ENCODE peak calls at places on chromosome 9, in six cellular contexts. J is tibial artery, T is fibroblast of lung, B is kidney, P is NT2/D1, K is foreskin fibroblast. V is an unnamed sample.

GRCh38 chr9:74960548-74960947 is 7.8 kb upstream of the C9orf40 start:
- DNase-seq in J (no peak), T (peak), B (no peak), P (no peak), K (peak), V (no peak)

GRCh38 chr9:120904061-120904998 is 22.3 kb downstream of the TRAF1 start:
- DNase-seq in J (no peak), T (no peak), B (no peak), P (no peak), K (no peak), V (no peak)

GRCh38 chr9:29625292-29625731 is 2052.0 kb upstream of the C9orf72 start:
- DNase-seq in J (no peak), T (peak), B (no peak), P (no peak), K (no peak), V (no peak)

GRCh38 chr9:27335088-27335487 is 38.1 kb upstream of the EQTN start:
- DNase-seq in J (no peak), T (no peak), B (no peak), P (no peak), K (no peak), V (no peak)

GRCh38 chr9:108743426-108743825 is 112.4 kb downstream of the ACTL7B start:
- DNase-seq in J (no peak), T (no peak), B (no peak), P (no peak), K (no peak), V (no peak)

GRCh38 chr9:86424246-86424891 is 70.2 kb upstream of the TUT7 start:
- DNase-seq in J (peak), T (no peak), B (no peak), P (no peak), K (peak), V (no peak)

GRCh38 chr9:106056328-106056727 is 362.0 kb downstream of the TMEM38B start:
- DNase-seq in J (no peak), T (no peak), B (no peak), P (no peak), K (no peak), V (no peak)

GRCh38 chr9:12849486-12850010 is 74.7 kb downstream of the LURAP1L start:
- DNase-seq in J (no peak), T (peak), B (no peak), P (no peak), K (no peak), V (no peak)

GRCh38 chr9:119322137-119322695 is 47.0 kb downstream of the BRINP1 start:
- DNase-seq in J (peak), T (no peak), B (peak), P (no peak), K (no peak), V (no peak)

GRCh38 chr9:99818439-99818992 is 3.2 kb upstream of the NR4A3 start:
- DNase-seq in J (no peak), T (no peak), B (no peak), P (no peak), K (no peak), V (no peak)

GRCh38 chr9:72292874-72293607 is 72.0 kb downstream of the ZFAND5 start:
- DNase-seq in J (no peak), T (peak), B (no peak), P (no peak), K (peak), V (peak)

GRCh38 chr9:124212381-124213050 is 45.2 kb upstream of the NEK6 start:
- DNase-seq in J (no peak), T (peak), B (no peak), P (no peak), K (peak), V (peak)

GRCh38 chr9:26939934-26940711 is 6.9 kb downstream of the PLAA start:
- DNase-seq in J (no peak), T (peak), B (no peak), P (no peak), K (no peak), V (no peak)

GRCh38 chr9:124551472-124552339 is 44.5 kb upstream of the NR5A1 start:
- DNase-seq in J (no peak), T (peak), B (no peak), P (peak), K (peak), V (no peak)

GRCh38 chr9:38439916-38440301 is 15.7 kb upstream of the IGFBPL1 start:
- DNase-seq in J (no peak), T (no peak), B (no peak), P (no peak), K (no peak), V (no peak)

GRCh38 chr9:20009606-20010005 is 220.8 kb upstream of the SLC24A2 start:
- DNase-seq in J (no peak), T (no peak), B (no peak), P (no peak), K (no peak), V (no peak)

GRCh38 chr9:27365977-27366376 is 69.0 kb upstream of the EQTN start:
- DNase-seq in J (no peak), T (no peak), B (no peak), P (no peak), K (no peak), V (no peak)

GRCh38 chr9:122164286-122164685 is 4.6 kb downstream of the MORN5 start:
- DNase-seq in J (no peak), T (no peak), B (no peak), P (no peak), K (no peak), V (no peak)

GRCh38 chr9:100714372-100715099 is 136.7 kb downstream of the CAVIN4 start:
- DNase-seq in J (no peak), T (peak), B (no peak), P (peak), K (peak), V (no peak)

GRCh38 chr9:127128341-127129072 is 6.1 kb upstream of the ANGPTL2 start:
- DNase-seq in J (peak), T (peak), B (no peak), P (no peak), K (peak), V (peak)

GRCh38 chr9:76734716-76735115 is 29.5 kb upstream of the PCA3 start:
- DNase-seq in J (no peak), T (no peak), B (no peak), P (no peak), K (no peak), V (no peak)

GRCh38 chr9:76730795-76731194 is 33.4 kb upstream of the PCA3 start:
- DNase-seq in J (no peak), T (no peak), B (no peak), P (no peak), K (no peak), V (no peak)

GRCh38 chr9:76729980-76730737 is 34.1 kb upstream of the PCA3 start:
- DNase-seq in J (no peak), T (no peak), B (no peak), P (no peak), K (no peak), V (no peak)

GRCh38 chr9:76732341-76732958 is 31.8 kb upstream of the PCA3 start:
- DNase-seq in J (no peak), T (no peak), B (no peak), P (no peak), K (peak), V (no peak)

GRCh38 chr9:76733096-76733495 is 31.1 kb upstream of the PCA3 start:
- DNase-seq in J (no peak), T (no peak), B (no peak), P (no peak), K (no peak), V (no peak)
- H3K4me3 ChIP-seq in J (no peak), T (no peak), B (no peak), P (no peak), K (no peak), V (no peak)

DNA sequence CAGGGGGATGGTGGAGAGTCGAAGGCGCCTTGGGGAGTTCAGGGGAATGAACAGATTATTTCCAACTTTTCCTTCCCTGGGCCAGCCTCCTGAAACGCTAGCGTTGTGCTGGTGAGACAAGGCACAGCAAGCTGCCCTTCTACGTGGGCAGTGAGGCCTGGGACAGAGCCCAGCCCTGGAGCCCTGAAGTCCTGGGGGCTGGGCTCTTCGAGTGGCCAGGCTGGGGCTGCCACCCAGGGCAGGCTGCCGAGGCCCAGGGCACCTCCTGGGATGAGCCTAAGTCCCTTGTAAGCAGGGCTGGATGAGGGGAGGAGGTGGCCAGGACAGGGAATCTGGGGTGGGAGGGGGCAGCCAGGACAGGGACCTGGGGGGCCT is 1.4 kb upstream of the LCN12 start:
- DNase-seq in J (no peak), T (no peak), B (peak), P (no peak), K (no peak), V (no peak)
- H3K4me3 ChIP-seq in J (peak), T (no peak), B (peak), P (peak), K (no peak), V (no peak)

GRCh38 chr9:89999534-90000370 is 394.9 kb downstream of the GADD45G start:
- DNase-seq in J (peak), T (peak), B (peak), P (no peak), K (no peak), V (no peak)

GRCh38 chr9:90001756-90002155 is 396.9 kb downstream of the GADD45G start:
- DNase-seq in J (no peak), T (no peak), B (no peak), P (no peak), K (no peak), V (no peak)

GRCh38 chr9:90000925-90001324 is 396.1 kb downstream of the GADD45G start:
- DNase-seq in J (no peak), T (peak), B (no peak), P (no peak), K (no peak), V (no peak)

GRCh38 chr9:89996717-89997116 is 391.9 kb downstream of the GADD45G start:
- DNase-seq in J (no peak), T (peak), B (no peak), P (no peak), K (no peak), V (no peak)

DNA sequence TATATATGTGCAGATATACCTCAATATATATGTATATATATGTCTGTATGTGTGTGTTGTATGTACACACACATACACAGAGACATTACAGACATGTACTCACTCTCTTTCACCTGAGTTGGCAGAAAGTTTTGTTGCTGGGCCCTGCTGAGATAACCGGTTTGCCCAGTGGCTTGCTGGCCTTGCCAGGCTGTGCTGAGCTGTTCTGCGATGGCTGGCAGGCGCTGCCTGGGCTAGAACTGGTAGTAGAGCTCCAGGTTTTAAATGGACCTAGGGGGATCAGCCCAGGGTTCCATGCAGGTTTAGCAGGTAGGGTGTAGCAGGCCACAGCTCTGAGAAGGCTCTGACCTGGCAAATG is 394.3 kb downstream of the GADD45G start:
- DNase-seq in J (no peak), T (no peak), B (peak), P (no peak), K (no peak), V (no peak)
- H3K4me3 ChIP-seq in J (no peak), T (no peak), B (no peak), P (no peak), K (no peak), V (no peak)

GRCh38 chr9:34991833-34992375 is 2.4 kb downstream of the DNAJB5 start:
- DNase-seq in J (peak), T (no peak), B (no peak), P (no peak), K (no peak), V (peak)

GRCh38 chr9:34989946-34990635 is 546 bp downstream of the DNAJB5 start:
- DNase-seq in J (peak), T (peak), B (peak), P (peak), K (peak), V (peak)

GRCh38 chr9:34992376-34992951 is 2.9 kb downstream of the DNAJB5 start:
- DNase-seq in J (peak), T (peak), B (peak), P (no peak), K (peak), V (peak)

GRCh38 chr9:34989056-34989945 is at the start of gene DNAJB5:
- DNase-seq in J (peak), T (peak), B (peak), P (peak), K (peak), V (peak)

GRCh38 chr9:34990908-34991832 is 1.6 kb downstream of the DNAJB5 start:
- DNase-seq in J (no peak), T (no peak), B (no peak), P (no peak), K (no peak), V (no peak)
- H3K4me3 ChIP-seq in J (peak), T (no peak), B (no peak), P (peak), K (peak), V (no peak)

GRCh38 chr9:2158729-2159128 is 143.6 kb downstream of the SMARCA2 start:
- DNase-seq in J (no peak), T (peak), B (no peak), P (no peak), K (no peak), V (no peak)

GRCh38 chr9:2158111-2158610 is 143.0 kb downstream of the SMARCA2 start:
- DNase-seq in J (peak), T (peak), B (peak), P (no peak), K (peak), V (peak)

GRCh38 chr9:2155966-2156365 is 140.8 kb downstream of the SMARCA2 start:
- DNase-seq in J (no peak), T (no peak), B (no peak), P (no peak), K (no peak), V (no peak)

GRCh38 chr9:2159521-2160417 is 144.6 kb downstream of the SMARCA2 start:
- DNase-seq in J (no peak), T (peak), B (no peak), P (no peak), K (peak), V (no peak)

DNA sequence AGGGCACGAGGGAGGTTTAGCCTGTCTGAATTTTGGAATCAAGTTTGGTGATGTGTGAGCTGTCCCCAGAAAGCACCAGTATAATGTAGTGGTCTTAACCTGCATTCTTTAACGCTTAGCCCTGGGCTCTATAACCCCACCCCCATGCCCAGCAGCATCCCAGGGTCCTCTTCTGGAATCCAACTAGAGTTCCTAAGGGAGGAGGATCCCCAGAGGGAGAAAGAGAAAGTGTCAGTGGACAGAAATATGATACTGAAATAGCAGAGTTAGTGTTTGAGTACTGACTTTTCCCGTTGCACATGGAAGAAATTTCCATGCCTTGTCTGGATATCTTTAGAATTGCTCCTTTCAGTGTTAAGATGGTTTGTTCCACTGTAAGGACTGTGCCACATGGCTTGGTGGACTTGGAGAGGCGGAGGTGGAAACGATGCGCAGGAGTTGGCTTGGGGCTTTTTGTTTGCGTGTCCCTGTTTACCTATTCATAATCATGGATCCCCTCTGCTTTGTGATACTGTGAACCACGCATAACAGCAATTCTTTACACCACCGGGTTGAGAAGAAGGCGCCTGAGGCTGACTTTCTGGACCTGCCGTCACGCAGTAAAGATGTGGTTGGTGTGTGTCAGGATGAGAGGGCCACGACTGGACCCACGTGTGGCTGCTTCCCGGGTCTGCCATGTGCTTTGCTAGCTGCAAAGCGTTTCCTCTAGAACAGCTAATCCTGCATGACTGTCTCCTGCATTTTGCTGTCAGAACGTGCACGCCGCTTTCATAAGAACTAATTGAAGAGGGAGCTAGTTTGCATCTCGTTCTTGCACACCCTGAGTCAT is 142.3 kb downstream of the SMARCA2 start:
- DNase-seq in J (peak), T (peak), B (peak), P (no peak), K (peak), V (no peak)
- H3K4me3 ChIP-seq in J (peak), T (peak), B (peak), P (no peak), K (peak), V (no peak)

DNA sequence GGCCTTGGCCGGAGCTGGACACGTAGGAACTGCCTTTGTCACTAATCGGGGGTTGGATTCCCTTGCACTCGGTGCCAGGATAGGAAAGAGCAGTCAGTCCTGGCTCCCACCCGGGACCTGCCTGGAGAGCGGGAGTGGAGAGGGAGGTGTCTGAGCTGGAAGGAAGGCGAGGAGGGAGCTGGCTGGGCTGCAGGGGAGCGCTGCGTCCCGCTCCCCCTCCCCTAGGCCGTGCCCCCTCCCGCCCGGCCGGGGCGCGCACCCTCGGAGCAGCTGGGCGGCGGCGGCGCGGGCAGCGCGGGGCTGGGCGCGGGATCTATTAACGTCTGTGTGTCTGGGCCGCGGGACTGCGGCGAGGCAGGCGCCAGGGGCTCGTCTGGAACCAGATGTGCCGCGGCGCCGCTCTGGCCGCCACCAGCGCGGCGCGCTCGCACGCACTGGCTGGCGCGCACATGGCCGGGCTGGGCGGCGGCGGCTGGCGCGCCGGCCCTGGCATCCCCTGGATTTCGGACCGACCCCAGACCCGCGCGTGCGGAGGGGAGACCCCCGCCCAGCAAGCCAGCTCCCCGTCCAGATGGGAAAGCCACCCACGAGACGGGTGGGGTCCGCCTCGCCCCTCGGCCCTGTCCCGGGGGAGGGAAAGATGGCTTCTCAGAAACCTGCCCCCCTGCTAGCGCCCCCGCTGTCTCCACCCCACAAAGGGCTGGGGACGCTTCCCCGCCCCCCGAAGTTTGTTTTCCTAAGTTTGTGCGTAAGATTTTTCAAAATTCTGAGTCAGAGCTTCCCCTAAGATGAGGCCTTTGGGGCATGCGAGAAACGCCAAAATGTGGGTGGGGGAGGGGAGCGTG is 31.9 kb downstream of the PRRX2 start:
- DNase-seq in J (peak), T (peak), B (peak), P (no peak), K (peak), V (peak)
- H3K4me3 ChIP-seq in J (peak), T (peak), B (no peak), P (peak), K (peak), V (peak)

GRCh38 chr9:134434896-134435506 is 108.7 kb downstream of the RXRA start:
- DNase-seq in J (peak), T (peak), B (peak), P (no peak), K (peak), V (peak)
- H3K4me3 ChIP-seq in J (peak), T (no peak), B (no peak), P (no peak), K (no peak), V (no peak)

DNA sequence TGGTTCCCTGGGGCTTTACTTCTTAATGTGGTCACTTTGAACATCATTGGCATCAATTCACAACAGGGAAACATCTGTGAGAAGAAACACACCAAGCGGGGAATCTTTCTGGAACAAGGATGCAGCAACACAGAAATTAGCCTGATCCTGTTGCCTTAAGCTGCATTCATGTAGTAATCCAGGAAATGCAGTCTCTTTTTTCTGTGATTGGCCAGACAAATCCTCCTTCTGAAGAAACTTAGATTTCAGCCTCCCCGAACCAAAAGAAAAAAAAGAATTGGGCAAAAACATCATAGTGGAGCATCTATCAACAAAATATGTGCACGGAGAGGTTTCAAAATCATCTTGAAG is 7.2 kb upstream of the XPA start:
- DNase-seq in J (no peak), T (peak), B (no peak), P (no peak), K (no peak), V (no peak)
- H3K4me3 ChIP-seq in J (no peak), T (no peak), B (no peak), P (no peak), K (no peak), V (no peak)

GRCh38 chr9:36765077-36765390 is 192.3 kb downstream of the MELK start:
- DNase-seq in J (no peak), T (no peak), B (no peak), P (no peak), K (no peak), V (no peak)
- H3K4me3 ChIP-seq in J (no peak), T (no peak), B (no peak), P (peak), K (no peak), V (no peak)

DNA sequence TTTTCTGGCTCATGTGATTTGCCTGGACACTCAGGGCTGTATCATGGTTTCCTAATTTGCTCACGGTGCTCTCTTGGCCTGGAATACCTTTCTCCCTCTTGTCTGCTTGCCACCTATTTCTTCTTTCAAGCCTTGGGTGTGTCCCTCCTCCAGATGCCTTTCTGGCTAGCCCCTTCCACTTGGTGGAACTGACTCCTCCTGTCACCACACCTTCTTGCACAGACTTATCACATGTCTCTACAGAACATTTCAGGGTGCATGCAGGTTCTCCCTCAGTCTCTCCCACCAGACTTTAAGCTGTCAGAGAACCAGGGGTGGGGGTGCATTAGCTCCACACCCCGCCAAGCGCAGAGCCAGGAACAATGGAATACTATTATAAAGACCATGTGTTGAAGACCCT is 1.9 kb downstream of the TBC1D2 start:
- DNase-seq in J (no peak), T (no peak), B (no peak), P (no peak), K (no peak), V (peak)
- H3K4me3 ChIP-seq in J (no peak), T (peak), B (no peak), P (no peak), K (no peak), V (no peak)